ENCODE peak calls at places on chromosome 20, in ten cellular contexts. One of them, this sample, is unnamed.

GRCh38 chr20:2806351-2806701 is 5.9 kb upstream of the CPXM1 start:
- DNase-seq in A549: no peak
- DNase-seq in AG09319: no peak
- DNase-seq in choroid plexus epithelial cell: no peak
- DNase-seq in fibroblast of pulmonary artery: no peak
- DNase-seq in SK-N-SH: no peak
- DNase-seq in ascending aorta: no peak
- DNase-seq in NB4: no peak
- DNase-seq in CD8-positive, alpha-beta T cell: no peak
- DNase-seq in Calu3: no peak
- DNase-seq in this sample: no peak

GRCh38 chr20:2851086-2851485 is 10.5 kb downstream of the VPS16 start:
- DNase-seq in choroid plexus epithelial cell: no peak
- DNase-seq in AG09319: no peak
- DNase-seq in SK-N-SH: no peak
- DNase-seq in fibroblast of pulmonary artery: no peak
- DNase-seq in A549: no peak
- DNase-seq in CD8-positive, alpha-beta T cell: no peak
- DNase-seq in Calu3: no peak
- DNase-seq in ascending aorta: no peak
- DNase-seq in NB4: no peak
- DNase-seq in this sample: no peak

GRCh38 chr20:20713244-20713765 is 861 bp upstream of the RALGAPA2 start:
- DNase-seq in SK-N-SH: peak; percentile 15
- DNase-seq in AG09319: no peak
- DNase-seq in CD8-positive, alpha-beta T cell: no peak
- DNase-seq in Calu3: no peak
- DNase-seq in fibroblast of pulmonary artery: no peak
- DNase-seq in ascending aorta: no peak
- DNase-seq in choroid plexus epithelial cell: no peak
- DNase-seq in A549: no peak
- DNase-seq in NB4: peak; percentile 48
- DNase-seq in this sample: no peak

GRCh38 chr20:45779011-45779915 is 12.4 kb downstream of the WFDC3 start:
- DNase-seq in choroid plexus epithelial cell: peak; percentile 98
- DNase-seq in ascending aorta: peak; percentile 88
- DNase-seq in AG09319: peak; percentile 99
- DNase-seq in NB4: no peak
- DNase-seq in SK-N-SH: no peak
- DNase-seq in CD8-positive, alpha-beta T cell: no peak
- DNase-seq in fibroblast of pulmonary artery: peak; percentile 97
- DNase-seq in A549: peak; percentile 94
- DNase-seq in Calu3: peak; percentile 95
- DNase-seq in this sample: no peak

GRCh38 chr20:34943808-34944568 is 11.6 kb downstream of the GSS start:
- DNase-seq in choroid plexus epithelial cell: peak; percentile 50
- DNase-seq in A549: no peak
- DNase-seq in SK-N-SH: no peak
- DNase-seq in fibroblast of pulmonary artery: peak; percentile 14
- DNase-seq in AG09319: no peak
- DNase-seq in NB4: no peak
- DNase-seq in CD8-positive, alpha-beta T cell: no peak
- DNase-seq in Calu3: no peak
- DNase-seq in ascending aorta: no peak
- DNase-seq in this sample: no peak

GRCh38 chr20:61482901-61483300 is 230.8 kb downstream of the CDH4 start:
- DNase-seq in SK-N-SH: no peak
- DNase-seq in CD8-positive, alpha-beta T cell: no peak
- DNase-seq in AG09319: no peak
- DNase-seq in Calu3: no peak
- DNase-seq in NB4: no peak
- DNase-seq in ascending aorta: no peak
- DNase-seq in choroid plexus epithelial cell: no peak
- DNase-seq in A549: no peak
- DNase-seq in fibroblast of pulmonary artery: no peak
- DNase-seq in this sample: no peak

GRCh38 chr20:61778485-61778863 is 287.2 kb downstream of the TAF4 start:
- DNase-seq in ascending aorta: no peak
- DNase-seq in choroid plexus epithelial cell: no peak
- DNase-seq in AG09319: no peak
- DNase-seq in fibroblast of pulmonary artery: no peak
- DNase-seq in CD8-positive, alpha-beta T cell: no peak
- DNase-seq in SK-N-SH: no peak
- DNase-seq in A549: no peak
- DNase-seq in Calu3: no peak
- DNase-seq in NB4: no peak
- DNase-seq in this sample: no peak

GRCh38 chr20:44664127-44664526 is 12.6 kb upstream of the ADA start:
- DNase-seq in AG09319: no peak
- DNase-seq in A549: no peak
- DNase-seq in NB4: peak; percentile 48
- DNase-seq in choroid plexus epithelial cell: no peak
- DNase-seq in fibroblast of pulmonary artery: no peak
- DNase-seq in SK-N-SH: no peak
- DNase-seq in ascending aorta: no peak
- DNase-seq in Calu3: no peak
- DNase-seq in CD8-positive, alpha-beta T cell: no peak
- DNase-seq in this sample: no peak

GRCh38 chr20:17605131-17605660 is 35.3 kb downstream of the DSTN start:
- DNase-seq in choroid plexus epithelial cell: no peak
- DNase-seq in AG09319: no peak
- DNase-seq in A549: no peak
- DNase-seq in CD8-positive, alpha-beta T cell: no peak
- DNase-seq in Calu3: no peak
- DNase-seq in NB4: no peak
- DNase-seq in fibroblast of pulmonary artery: no peak
- DNase-seq in SK-N-SH: no peak
- DNase-seq in ascending aorta: no peak
- DNase-seq in this sample: no peak

GRCh38 chr20:11556410-11556809 is 361.3 kb upstream of the BTBD3 start:
- DNase-seq in fibroblast of pulmonary artery: no peak
- DNase-seq in A549: no peak
- DNase-seq in ascending aorta: no peak
- DNase-seq in SK-N-SH: no peak
- DNase-seq in Calu3: no peak
- DNase-seq in AG09319: no peak
- DNase-seq in choroid plexus epithelial cell: no peak
- DNase-seq in CD8-positive, alpha-beta T cell: no peak
- DNase-seq in NB4: no peak
- DNase-seq in this sample: no peak

GRCh38 chr20:57251344-57251743 is 15.1 kb downstream of the BMP7 start:
- DNase-seq in fibroblast of pulmonary artery: peak; percentile 5
- DNase-seq in AG09319: no peak
- DNase-seq in NB4: peak; percentile 88
- DNase-seq in ascending aorta: no peak
- DNase-seq in Calu3: no peak
- DNase-seq in CD8-positive, alpha-beta T cell: no peak
- DNase-seq in SK-N-SH: no peak
- DNase-seq in choroid plexus epithelial cell: peak; percentile 6
- DNase-seq in A549: no peak
- DNase-seq in this sample: no peak

DNA sequence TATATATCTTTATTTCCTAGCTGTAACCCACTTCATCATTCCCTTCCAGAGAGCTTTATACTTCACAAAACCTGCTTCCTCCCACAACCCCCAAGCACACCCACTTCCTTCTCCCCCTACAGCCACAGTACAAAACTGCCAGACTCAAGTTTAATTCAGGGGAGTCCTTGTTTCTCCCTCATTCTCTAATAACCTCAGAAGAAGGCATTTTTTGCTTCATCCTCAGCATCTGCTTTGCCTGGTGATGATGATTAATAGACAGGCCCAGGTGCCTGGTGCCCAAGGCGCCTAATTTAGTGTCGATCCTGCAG is 414.3 kb downstream of the KIF16B start:
- DNase-seq in AG09319: no peak
- DNase-seq in Calu3: no peak
- DNase-seq in ascending aorta: no peak
- DNase-seq in fibroblast of pulmonary artery: no peak
- DNase-seq in NB4: no peak
- DNase-seq in choroid plexus epithelial cell: no peak
- DNase-seq in CD8-positive, alpha-beta T cell: no peak
- DNase-seq in A549: no peak
- DNase-seq in SK-N-SH: no peak
- DNase-seq in this sample: no peak
- TF ChIP-seq CTCF in AG09319: no peak
- TF ChIP-seq CTCF in Calu3: no peak
- TF ChIP-seq CTCF in ascending aorta: no peak
- TF ChIP-seq CTCF in fibroblast of pulmonary artery: no peak
- TF ChIP-seq CTCF in NB4: no peak
- TF ChIP-seq CTCF in choroid plexus epithelial cell: no peak
- TF ChIP-seq CTCF in CD8-positive, alpha-beta T cell: no peak
- TF ChIP-seq CTCF in A549: no peak
- TF ChIP-seq CTCF in SK-N-SH: no peak
- TF ChIP-seq CTCF in this sample: no peak

GRCh38 chr20:37755665-37756064 is 61.8 kb downstream of the CTNNBL1 start:
- DNase-seq in Calu3: no peak
- DNase-seq in choroid plexus epithelial cell: peak; percentile 20
- DNase-seq in NB4: peak; percentile 27
- DNase-seq in SK-N-SH: peak; percentile 30
- DNase-seq in fibroblast of pulmonary artery: peak; percentile 8
- DNase-seq in AG09319: no peak
- DNase-seq in A549: no peak
- DNase-seq in ascending aorta: no peak
- DNase-seq in CD8-positive, alpha-beta T cell: no peak
- DNase-seq in this sample: peak; percentile 12
- TF ChIP-seq CTCF in Calu3: no peak
- TF ChIP-seq CTCF in choroid plexus epithelial cell: peak; percentile 21
- TF ChIP-seq CTCF in NB4: no peak
- TF ChIP-seq CTCF in SK-N-SH: no peak
- TF ChIP-seq CTCF in fibroblast of pulmonary artery: no peak
- TF ChIP-seq CTCF in AG09319: peak; percentile 32
- TF ChIP-seq CTCF in A549: no peak
- TF ChIP-seq CTCF in ascending aorta: no peak
- TF ChIP-seq CTCF in CD8-positive, alpha-beta T cell: no peak
- TF ChIP-seq CTCF in this sample: no peak

DNA sequence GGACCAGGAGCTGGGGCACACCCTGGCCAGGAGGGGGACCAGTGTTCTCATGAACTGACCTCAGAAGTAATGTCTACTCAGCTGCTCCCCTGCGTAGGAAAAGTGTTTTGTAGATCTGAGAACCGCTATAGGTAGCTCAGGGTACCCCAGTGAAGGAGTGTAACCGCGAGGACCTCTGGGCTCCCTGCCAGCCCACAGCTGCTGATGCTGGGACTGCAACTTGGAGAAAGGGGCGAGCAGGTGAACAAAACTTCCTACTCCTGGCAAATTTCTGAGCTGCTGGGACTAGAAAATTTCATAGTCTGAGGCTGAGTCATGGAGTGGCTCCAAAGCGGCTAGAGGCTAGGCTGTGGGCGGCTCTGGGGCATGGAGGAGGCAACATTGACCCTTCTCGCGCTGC is 51.9 kb downstream of the PYGB start:
- DNase-seq in Calu3: no peak
- DNase-seq in NB4: no peak
- DNase-seq in fibroblast of pulmonary artery: no peak
- DNase-seq in A549: no peak
- DNase-seq in AG09319: no peak
- DNase-seq in ascending aorta: no peak
- DNase-seq in CD8-positive, alpha-beta T cell: no peak
- DNase-seq in SK-N-SH: no peak
- DNase-seq in choroid plexus epithelial cell: peak; percentile 45
- DNase-seq in this sample: no peak
- TF ChIP-seq CTCF in Calu3: no peak
- TF ChIP-seq CTCF in NB4: no peak
- TF ChIP-seq CTCF in fibroblast of pulmonary artery: no peak
- TF ChIP-seq CTCF in A549: no peak
- TF ChIP-seq CTCF in AG09319: no peak
- TF ChIP-seq CTCF in ascending aorta: no peak
- TF ChIP-seq CTCF in CD8-positive, alpha-beta T cell: no peak
- TF ChIP-seq CTCF in SK-N-SH: no peak
- TF ChIP-seq CTCF in choroid plexus epithelial cell: peak; percentile 33
- TF ChIP-seq CTCF in this sample: no peak

GRCh38 chr20:50009521-50010454 is 27.0 kb downstream of the SNAI1 start:
- DNase-seq in CD8-positive, alpha-beta T cell: no peak
- DNase-seq in fibroblast of pulmonary artery: no peak
- DNase-seq in NB4: no peak
- DNase-seq in AG09319: no peak
- DNase-seq in A549: no peak
- DNase-seq in choroid plexus epithelial cell: no peak
- DNase-seq in ascending aorta: no peak
- DNase-seq in Calu3: no peak
- DNase-seq in SK-N-SH: no peak
- DNase-seq in this sample: peak; percentile 67
- TF ChIP-seq CTCF in CD8-positive, alpha-beta T cell: no peak
- TF ChIP-seq CTCF in fibroblast of pulmonary artery: no peak
- TF ChIP-seq CTCF in NB4: no peak
- TF ChIP-seq CTCF in AG09319: no peak
- TF ChIP-seq CTCF in A549: no peak
- TF ChIP-seq CTCF in choroid plexus epithelial cell: no peak
- TF ChIP-seq CTCF in ascending aorta: no peak
- TF ChIP-seq CTCF in Calu3: no peak
- TF ChIP-seq CTCF in SK-N-SH: no peak
- TF ChIP-seq CTCF in this sample: no peak

GRCh38 chr20:728022-728944 is 40.0 kb downstream of the SLC52A3 start:
- DNase-seq in AG09319: no peak
- DNase-seq in Calu3: peak; percentile 80
- DNase-seq in SK-N-SH: peak; percentile 95
- DNase-seq in CD8-positive, alpha-beta T cell: peak; percentile 43
- DNase-seq in choroid plexus epithelial cell: peak; percentile 45
- DNase-seq in ascending aorta: no peak
- DNase-seq in NB4: peak; percentile 79
- DNase-seq in fibroblast of pulmonary artery: peak; percentile 29
- DNase-seq in A549: peak; percentile 80
- DNase-seq in this sample: peak; percentile 93
- TF ChIP-seq CTCF in AG09319: peak; percentile 55
- TF ChIP-seq CTCF in Calu3: peak; percentile 68
- TF ChIP-seq CTCF in SK-N-SH: peak; percentile 62
- TF ChIP-seq CTCF in CD8-positive, alpha-beta T cell: peak; percentile 40
- TF ChIP-seq CTCF in choroid plexus epithelial cell: peak; percentile 72
- TF ChIP-seq CTCF in ascending aorta: peak; percentile 24
- TF ChIP-seq CTCF in NB4: peak; percentile 69
- TF ChIP-seq CTCF in fibroblast of pulmonary artery: peak; percentile 56
- TF ChIP-seq CTCF in A549: peak; percentile 89
- TF ChIP-seq CTCF in this sample: peak; percentile 81

DNA sequence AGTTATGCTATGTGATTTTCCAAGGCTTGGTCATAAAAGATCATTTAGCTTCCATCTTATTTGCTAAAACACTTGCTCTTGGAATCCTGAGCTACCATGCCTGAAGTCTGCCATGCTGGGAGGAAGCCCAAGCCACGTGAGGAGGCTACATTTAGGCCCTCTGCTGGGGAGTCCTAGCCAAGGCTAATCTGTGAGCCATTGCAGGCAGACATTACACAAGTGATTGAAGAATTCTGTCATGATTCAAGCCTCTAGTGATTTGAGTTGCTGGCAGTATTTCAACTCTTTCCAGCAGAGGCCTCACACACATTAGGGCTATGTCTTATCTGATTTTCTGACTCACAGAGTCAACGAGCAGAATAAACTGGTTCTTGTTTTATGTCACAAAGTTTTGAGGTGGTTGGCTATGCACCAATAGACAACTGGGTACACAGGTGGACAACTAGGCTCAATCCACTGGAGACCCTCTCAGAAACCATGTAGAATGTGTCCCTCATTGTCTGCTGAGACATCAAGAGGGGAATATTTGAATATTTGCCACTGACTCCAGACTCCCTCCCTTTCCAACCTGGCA is 227.2 kb upstream of the SULF2 start:
- DNase-seq in A549: peak; percentile 21
- DNase-seq in AG09319: no peak
- DNase-seq in fibroblast of pulmonary artery: peak; percentile 94
- DNase-seq in SK-N-SH: peak; percentile 27
- DNase-seq in choroid plexus epithelial cell: peak; percentile 91
- DNase-seq in ascending aorta: no peak
- DNase-seq in CD8-positive, alpha-beta T cell: no peak
- DNase-seq in Calu3: peak; percentile 54
- DNase-seq in NB4: peak; percentile 36
- DNase-seq in this sample: no peak
- TF ChIP-seq CTCF in A549: no peak
- TF ChIP-seq CTCF in AG09319: peak; percentile 5
- TF ChIP-seq CTCF in fibroblast of pulmonary artery: peak; percentile 61
- TF ChIP-seq CTCF in SK-N-SH: peak; percentile 33
- TF ChIP-seq CTCF in choroid plexus epithelial cell: peak; percentile 68
- TF ChIP-seq CTCF in ascending aorta: no peak
- TF ChIP-seq CTCF in CD8-positive, alpha-beta T cell: no peak
- TF ChIP-seq CTCF in Calu3: no peak
- TF ChIP-seq CTCF in NB4: peak; percentile 20
- TF ChIP-seq CTCF in this sample: no peak

This sample was measured in nephron progenitor cell.